ENCODE peak calls at places on chromosome 19, in six cellular contexts. P is head of caudate nucleus; A is CD8-positive, alpha-beta memory T cell; C is activated CD4-positive, alpha-beta T cell treated with anti-CD3 and anti-CD28 coated beads, Interleukin-2, amount 10 ng/mL, durations not matched to agents 7 days and 5 days; J is activated CD8-positive, alpha-beta memory T cell treated with anti-CD3 and anti-CD28 coated beads, Interleukin-2, amount 50 U/mL, for 4 hours; I is EH. G is an unnamed sample.

GRCh38 chr19:46192990-46193650 is 36.4 kb upstream of the IGFL1 start:
- DNase-seq in C (no peak), J (no peak), I (peak), A (no peak), P (no peak), G (peak)

GRCh38 chr19:13153627-13154240 is 3.5 kb downstream of the IER2 start:
- DNase-seq in C (no peak), I (peak), J (peak), A (no peak), P (no peak), G (no peak)

GRCh38 chr19:49151339-49152217 is 3.6 kb downstream of the HRC start:
- DNase-seq in J (peak), P (peak), I (peak), A (peak), C (peak), G (peak)

GRCh38 chr19:57820599-57820998 is 5.9 kb upstream of the ZNF552 start:
- DNase-seq in I (no peak), P (no peak), C (no peak), J (no peak), A (no peak), G (no peak)

GRCh38 chr19:2046046-2046907 is 4.8 kb downstream of the MKNK2 start:
- DNase-seq in I (no peak), A (no peak), P (no peak), C (no peak), J (no peak), G (no peak)

GRCh38 chr19:40335855-40336700 is 12.1 kb downstream of the C19orf47 start:
- DNase-seq in C (no peak), I (no peak), P (no peak), J (no peak), A (no peak), G (no peak)

GRCh38 chr19:35727053-35727955 is 9.5 kb downstream of the KMT2B start:
- DNase-seq in A (no peak), C (no peak), I (no peak), P (no peak), J (no peak), G (no peak)

GRCh38 chr19:42028304-42029216 is 34.5 kb upstream of the ATP1A3 start:
- DNase-seq in A (peak), I (no peak), J (no peak), P (no peak), C (peak), G (no peak)

GRCh38 chr19:3536429-3537100 is 2.4 kb upstream of the TEKTIP1 start:
- DNase-seq in J (no peak), I (no peak), P (peak), A (no peak), C (no peak), G (no peak)

GRCh38 chr19:55014714-55015113 is 23.4 kb downstream of the GP6 start:
- DNase-seq in P (no peak), J (no peak), A (no peak), C (peak), I (no peak), G (no peak)

GRCh38 chr19:55633866-55634265 is 6.9 kb upstream of the ZNF580 start:
- DNase-seq in I (no peak), A (no peak), J (no peak), P (no peak), C (no peak), G (no peak)

GRCh38 chr19:31555634-31556215 is 206.5 kb upstream of the TSHZ3 start:
- DNase-seq in P (no peak), C (no peak), A (no peak), J (no peak), I (no peak), G (no peak)

GRCh38 chr19:19997656-19998268 is 41.5 kb downstream of the ZNF682 start:
- DNase-seq in I (no peak), J (peak), C (peak), A (peak), P (no peak), G (no peak)

GRCh38 chr19:57583521-57584416 is at the start of gene ZIK1:
- DNase-seq in J (peak), A (peak), I (peak), P (peak), C (peak), G (peak)

GRCh38 chr19:44548736-44549135 is 19.3 kb upstream of the CEACAM20 start:
- DNase-seq in J (no peak), C (no peak), I (peak), P (no peak), A (no peak), G (no peak)

GRCh38 chr19:13705928-13706447 is 58.3 kb upstream of the MRI1 start:
- DNase-seq in P (no peak), C (no peak), A (no peak), J (no peak), I (no peak), G (no peak)

G was measured in activated T-helper 2 cell treated with anti-CD3 and anti-CD28 coated beads, Interferon-gamma antibody, Interleukin-2, Interleukin-4, amounts not matched to agents 10 μg/mL and 5 μg/mL and 100 μg/mL, durations not matched to agents 14 hours and 24 hours and 36 hours.